ENCODE peak calls at places on chromosomes 16 and 17, in four cellular contexts. G is lower leg skin; P is Ammon's horn; H is activated naive CD4-positive, alpha-beta T cell treated with Interleukin-2 at 50 U/mL for 16 hours. D is an unnamed sample.

GRCh38 chr17:42249681-42250446 is 26.3 kb downstream of the STAT5B start:
- DNase-seq in P (no peak), G (no peak), H (peak), D (no peak)

GRCh38 chr17:15348030-15348429 is 6.6 kb upstream of the TEKT3 start:
- DNase-seq in G (peak), H (no peak), P (no peak), D (peak)

GRCh38 chr17:67111327-67111726 is 67.0 kb downstream of the CACNG1 start:
- DNase-seq in P (no peak), H (no peak), G (no peak), D (no peak)

GRCh38 chr17:39196820-39197331 is 593 bp downstream of the CACNB1 start:
- DNase-seq in P (no peak), G (no peak), H (peak), D (peak)

GRCh38 chr17:38605852-38606645 is at the start of gene SRCIN1:
- DNase-seq in P (peak), G (no peak), H (peak), D (peak)

GRCh38 chr16:3086596-3087242 is 12.4 kb downstream of the ZSCAN10 start:
- DNase-seq in P (no peak), H (no peak), G (no peak), D (no peak)

GRCh38 chr17:78442648-78443128 is 64.2 kb downstream of the PGS1 start:
- DNase-seq in H (no peak), P (no peak), G (peak), D (no peak)

GRCh38 chr17:49224198-49224996 is 6.2 kb downstream of the PHOSPHO1 start:
- DNase-seq in G (no peak), H (peak), P (no peak), D (no peak)

GRCh38 chr17:27621557-27621956 is 9.4 kb upstream of the LGALS9 start:
- DNase-seq in P (peak), G (no peak), H (no peak), D (no peak)

GRCh38 chr17:77404812-77405581 is 264.2 kb downstream of the SEC14L1 start:
- DNase-seq in G (no peak), P (no peak), H (peak), D (no peak)

GRCh38 chr16:80480664-80481063 is 60.1 kb upstream of the DYNLRB2 start:
- DNase-seq in P (no peak), G (no peak), H (no peak), D (no peak)

D was measured in NCI-H1436.